ENCODE peak calls at places on chromosome 22, in four cellular contexts. R is GM12878, B is HepG2, E is K562. Y is an unnamed sample.

GRCh38 chr22:33635766-33636165 is 284.5 kb downstream of the LARGE1 start:
- DNase-seq in E (no peak), R (no peak), B (no peak), Y (no peak)

GRCh38 chr22:19782533-19782932 is 22.0 kb downstream of the TBX1 start:
- DNase-seq in R (no peak), E (no peak), B (no peak), Y (no peak)

GRCh38 chr22:19756288-19757128 is 4.1 kb upstream of the TBX1 start:
- DNase-seq in E (peak; percentile 99), R (no peak), B (peak; percentile 35), Y (peak; percentile 73)

GRCh38 chr22:24155597-24156145 is 25.6 kb upstream of the SUSD2 start:
- DNase-seq in B (peak; percentile 32), E (no peak), R (no peak), Y (peak; percentile 68)

GRCh38 chr22:39612811-39613548 is 42.4 kb downstream of the CACNA1I start:
- DNase-seq in R (no peak), E (no peak), B (no peak), Y (no peak)

GRCh38 chr22:16917144-16918003 is 90.6 kb downstream of the GAB4 start:
- DNase-seq in B (peak; percentile 57), E (peak; percentile 75), R (peak; percentile 12), Y (peak; percentile 80)

GRCh38 chr22:46537946-46538815 is 761 bp upstream of the CELSR1 start:
- DNase-seq in B (no peak), R (no peak), E (no peak), Y (no peak)

GRCh38 chr22:35191412-35191811 is 65.9 kb upstream of the HMGXB4 start:
- DNase-seq in R (no peak), E (no peak), B (peak; percentile 23), Y (no peak)

GRCh38 chr22:49192180-49192856 is 635.4 kb downstream of the BRD1 start:
- DNase-seq in E (no peak), B (no peak), R (no peak), Y (no peak)

GRCh38 chr22:45473626-45474237 is 29.0 kb upstream of the FBLN1 start:
- DNase-seq in E (no peak), B (peak; percentile 41), R (no peak), Y (no peak)

GRCh38 chr22:19853879-19854777 is 546 bp downstream of the GNB1L start:
- DNase-seq in B (no peak), E (peak; percentile 77), R (no peak), Y (peak; percentile 14)

GRCh38 chr22:19125474-19126308 is 3.5 kb upstream of the DGCR2 start:
- DNase-seq in R (no peak), E (no peak), B (no peak), Y (no peak)

GRCh38 chr22:46580940-46581579 is 39.1 kb upstream of the GRAMD4 start:
- DNase-seq in E (no peak), R (no peak), B (no peak), Y (no peak)

GRCh38 chr22:39207141-39208012 is 37.4 kb downstream of the PDGFB start:
- DNase-seq in E (no peak), B (no peak), R (no peak), Y (no peak)

GRCh38 chr22:35568751-35569725 is 28.4 kb downstream of the RASD2 start:
- DNase-seq in E (no peak), R (no peak), B (no peak), Y (no peak)

GRCh38 chr22:33923660-33924246 is 3.5 kb upstream of the LARGE1 start:
- DNase-seq in E (peak; percentile 28), R (no peak), B (peak; percentile 67), Y (peak; percentile 66)

GRCh38 chr22:24200616-24201212 is 19.4 kb downstream of the SUSD2 start:
- DNase-seq in B (peak; percentile 86), E (no peak), R (no peak), Y (no peak)

GRCh38 chr22:49544286-49544685 is 283.4 kb downstream of the BRD1 start:
- DNase-seq in R (no peak), E (no peak), B (no peak), Y (no peak)

GRCh38 chr22:44941176-44941575 is 68.6 kb downstream of the PHF21B start:
- DNase-seq in R (no peak), B (no peak), E (no peak), Y (no peak)

GRCh38 chr22:37970864-37971263 is 13.5 kb downstream of the SOX10 start:
- DNase-seq in B (no peak), E (no peak), R (no peak), Y (no peak)

GRCh38 chr22:45994516-45995404 is 17.8 kb upstream of the WNT7B start:
- DNase-seq in B (no peak), R (no peak), E (peak; percentile 71), Y (peak; percentile 86)

GRCh38 chr22:32080904-32081303 is 37.8 kb downstream of the SLC5A1 start:
- DNase-seq in E (peak; percentile 27), R (peak; percentile 7), B (peak; percentile 47), Y (peak; percentile 71)

GRCh38 chr22:20552450-20552894 is 45.1 kb downstream of the MED15 start:
- DNase-seq in B (peak; percentile 67), R (no peak), E (no peak), Y (no peak)

GRCh38 chr22:24104307-24105017 is 76.8 kb upstream of the SUSD2 start:
- DNase-seq in B (no peak), E (no peak), R (no peak), Y (no peak)

GRCh38 chr22:19707347-19708322 is 6.7 kb upstream of the SEPTIN5 start:
- DNase-seq in R (no peak), B (no peak), E (no peak), Y (no peak)

GRCh38 chr22:19868773-19869471 is 14.2 kb upstream of the GNB1L start:
- DNase-seq in B (no peak), E (no peak), R (no peak), Y (no peak)

GRCh38 chr22:24707477-24707816 is 67.1 kb downstream of the PIWIL3 start:
- DNase-seq in R (no peak), B (no peak), E (no peak), Y (no peak)

GRCh38 chr22:25749420-25750169 is 7.6 kb downstream of the MYO18B start:
- DNase-seq in E (no peak), R (peak; percentile 35), B (no peak), Y (no peak)

GRCh38 chr22:38026130-38027111 is 30.8 kb upstream of the PICK1 start:
- DNase-seq in E (no peak), R (no peak), B (no peak), Y (no peak)

GRCh38 chr22:33593818-33594217 is 326.5 kb downstream of the LARGE1 start:
- DNase-seq in R (no peak), B (no peak), E (no peak), Y (no peak)

GRCh38 chr22:40498454-40499186 is 128.2 kb downstream of the SGSM3 start:
- DNase-seq in B (peak; percentile 99), R (no peak), E (no peak), Y (no peak)

DNA sequence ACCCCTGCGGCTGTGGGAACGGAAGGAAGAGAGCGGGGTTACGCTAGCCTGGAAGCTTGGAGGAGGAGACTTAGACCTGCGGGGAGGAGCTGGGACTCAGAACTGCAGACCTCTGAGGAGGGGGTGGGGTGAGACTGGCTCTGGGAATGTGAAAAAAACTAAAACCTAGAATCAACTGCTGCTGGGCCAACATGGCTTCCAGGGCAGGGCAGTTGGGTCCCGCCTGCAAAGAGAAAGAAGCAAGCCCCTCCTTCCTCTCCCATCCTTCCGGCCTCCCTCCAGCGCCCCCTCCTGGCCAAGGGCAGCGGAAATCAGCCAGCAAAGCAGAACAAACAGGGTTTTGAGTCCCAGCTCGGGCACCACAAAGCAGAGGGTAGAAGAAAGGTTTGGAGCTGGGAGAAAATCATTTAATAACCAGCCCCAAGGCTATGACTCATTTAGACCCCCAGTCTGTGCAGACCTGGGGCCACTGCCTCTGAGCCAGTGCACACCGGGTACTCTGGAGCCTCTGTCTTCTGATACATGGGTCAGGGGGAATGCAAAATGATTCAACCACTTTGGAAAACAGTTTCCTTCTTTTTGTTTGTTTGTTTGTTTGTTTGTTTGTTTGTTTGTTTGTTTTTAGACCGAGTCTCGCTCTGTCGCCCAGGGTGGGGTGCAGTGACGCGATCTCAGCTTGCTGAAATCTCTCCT is 7.3 kb upstream of the NCF4 start:
- DNase-seq in R (no peak), E (peak; percentile 72), B (peak; percentile 25), Y (peak; percentile 83)
- TF ChIP-seq TARDBP in R (no peak), E (no peak), B (no peak), Y (no peak)

DNA sequence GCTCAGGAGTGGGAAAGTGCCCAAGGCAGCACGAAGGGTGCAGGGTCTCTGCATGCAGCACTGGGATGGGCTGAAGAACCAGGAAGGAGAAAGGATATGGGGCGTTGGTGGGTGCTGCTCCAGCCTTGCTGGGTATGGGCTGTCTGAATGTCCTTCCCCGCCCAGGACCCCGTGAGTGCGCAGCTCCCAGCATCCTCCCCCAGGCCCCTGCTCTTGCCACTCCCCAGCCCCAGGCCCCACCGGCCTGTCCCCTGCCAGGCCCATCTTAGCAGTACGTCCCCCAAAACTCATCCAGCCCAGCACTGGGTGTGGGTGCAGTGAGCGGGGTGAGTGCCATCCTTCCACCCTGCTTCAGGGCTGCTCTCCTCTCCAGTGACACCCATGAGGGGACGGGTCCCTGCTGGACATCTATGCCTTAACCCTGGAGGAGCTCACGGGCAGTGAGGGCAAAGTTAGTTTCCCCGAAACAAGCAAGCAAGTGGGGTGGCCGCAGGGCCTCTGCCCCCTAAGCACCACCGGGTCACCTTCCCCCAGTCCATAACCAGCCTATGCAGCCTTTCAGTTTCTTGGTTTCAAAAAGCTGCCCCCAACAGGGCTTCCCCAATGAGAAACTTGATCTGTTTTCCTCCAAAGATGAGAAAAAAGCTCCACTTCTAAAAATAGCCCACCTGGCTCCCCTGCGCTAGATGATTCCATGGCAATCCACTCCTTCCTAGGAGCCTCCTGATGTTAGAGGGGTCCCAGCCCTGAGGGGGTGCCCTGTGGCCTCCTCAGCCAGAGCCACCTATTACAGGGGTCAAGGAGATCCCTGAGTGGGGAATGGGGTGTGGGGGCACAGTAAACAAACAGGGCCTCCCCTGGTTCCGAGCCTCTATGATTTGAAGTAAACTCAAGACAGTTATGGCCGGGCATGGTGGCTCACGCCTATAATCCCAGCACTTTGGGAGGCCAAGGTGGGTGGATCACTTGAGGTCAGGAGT is 103.8 kb downstream of the MORC2 start:
- DNase-seq in E (peak; percentile 2), B (no peak), R (no peak), Y (peak; percentile 4)
- TF ChIP-seq TARDBP in E (no peak), B (no peak), R (no peak), Y (no peak)

GRCh38 chr22:41831828-41832552 is 915 bp upstream of the SREBF2 start:
- DNase-seq in E (no peak), R (no peak), B (no peak), Y (no peak)

GRCh38 chr22:41834005-41834975 is 1.4 kb downstream of the SREBF2 start:
- DNase-seq in B (peak; percentile 61), E (no peak), R (no peak), Y (no peak)

GRCh38 chr22:41832553-41833368 is at the start of gene SREBF2:
- DNase-seq in R (peak; percentile 99), E (peak; percentile 92), B (peak; percentile 99), Y (peak; percentile 96)

GRCh38 chr22:41831383-41831782 is 1.5 kb upstream of the SREBF2 start:
- DNase-seq in B (no peak), E (no peak), R (no peak), Y (no peak)

GRCh38 chr22:41833369-41834004 is 582 bp downstream of the SREBF2 start:
- DNase-seq in B (no peak), E (peak; percentile 72), R (no peak), Y (peak; percentile 35)
- TF ChIP-seq TARDBP in B (no peak), E (no peak), R (no peak), Y (no peak)

GRCh38 chr22:48055827-48056226 is 1293.4 kb downstream of the TBC1D22A start:
- DNase-seq in B (no peak), R (no peak), E (no peak), Y (no peak)
- TF ChIP-seq TARDBP in B (no peak), R (no peak), E (no peak), Y (no peak)

GRCh38 chr22:50548046-50548912 is 2.6 kb downstream of the KLHDC7B start:
- DNase-seq in E (no peak), R (no peak), B (no peak), Y (no peak)
- TF ChIP-seq TARDBP in E (no peak), R (no peak), B (no peak), Y (no peak)